ENCODE peak calls at places on chromosomes 13 and 19, in seven cellular contexts. W is thoracic aorta; H is esophagus squamous epithelium; I is CD4-positive, CD25-positive, alpha-beta regulatory T cell; Z is lung; N is hepatocyte; Q is neural progenitor cell. E is an unnamed sample.

GRCh38 chr13:113393572-113394503 is 29.9 kb upstream of the GRTP1 start:
- DNase-seq in N (peak; percentile 92), Z (peak; percentile 77), Q (peak; percentile 94), H (peak; percentile 21), W (no peak), I (peak; percentile 69), E (peak; percentile 88)

GRCh38 chr13:46372071-46372470 is 15.0 kb downstream of the RUBCNL start:
- DNase-seq in I (no peak), Z (no peak), Q (no peak), H (no peak), W (no peak), N (no peak), E (no peak)

GRCh38 chr19:1102407-1103106 is 1.2 kb upstream of the GPX4 start:
- DNase-seq in H (no peak), Z (peak; percentile 79), N (peak; percentile 89), I (no peak), Q (no peak), W (peak; percentile 64), E (no peak)

GRCh38 chr19:32324631-32325215 is 20.7 kb upstream of the ZNF507 start:
- DNase-seq in Q (no peak), H (no peak), N (no peak), W (no peak), I (no peak), Z (no peak), E (no peak)

GRCh38 chr13:91348906-91349435 is 1.5 kb downstream of the MIR17HG start:
- DNase-seq in N (peak; percentile 95), W (peak; percentile 84), H (peak; percentile 58), Q (peak; percentile 95), Z (peak; percentile 92), I (peak; percentile 81), E (peak; percentile 92)

GRCh38 chr19:53870485-53870844 is 2.8 kb downstream of the MYADM start:
- DNase-seq in Q (peak; percentile 63), W (no peak), I (no peak), N (peak; percentile 44), Z (no peak), H (no peak), E (no peak)

GRCh38 chr19:4267101-4267900 is 11.8 kb upstream of the SHD start:
- DNase-seq in H (no peak), Z (peak; percentile 41), N (peak; percentile 81), Q (peak; percentile 87), I (peak; percentile 43), W (no peak), E (peak; percentile 76)

GRCh38 chr13:35694031-35694430 is 217.5 kb upstream of the MAB21L1 start:
- DNase-seq in H (no peak), Z (no peak), W (no peak), Q (no peak), I (no peak), N (no peak), E (no peak)

GRCh38 chr19:572140-572890 is at the start of gene BSG:
- DNase-seq in N (peak; percentile 100), Q (peak; percentile 100), W (peak; percentile 90), H (peak; percentile 90), Z (peak; percentile 99), I (peak; percentile 98), E (peak; percentile 99)

GRCh38 chr13:61084983-61085382 is 330.7 kb downstream of the PCDH20 start:
- DNase-seq in Z (no peak), W (no peak), I (no peak), N (no peak), H (no peak), Q (no peak), E (peak; percentile 20)

GRCh38 chr13:30364876-30365275 is 57.4 kb upstream of the UBE2L5 start:
- DNase-seq in Z (no peak), Q (no peak), N (no peak), H (no peak), I (no peak), W (no peak), E (peak; percentile 92)

GRCh38 chr13:31214379-31214778 is 14.6 kb downstream of the B3GLCT start:
- DNase-seq in Q (no peak), W (no peak), N (no peak), I (no peak), Z (no peak), H (no peak), E (no peak)

GRCh38 chr13:78152415-78152814 is 233.8 kb upstream of the EDNRB start:
- DNase-seq in I (no peak), N (no peak), W (no peak), H (no peak), Z (no peak), Q (no peak), E (no peak)

GRCh38 chr19:644789-645188 is 5.1 kb downstream of the FGF22 start:
- DNase-seq in Z (no peak), Q (no peak), I (no peak), H (no peak), N (no peak), W (no peak), E (no peak)

GRCh38 chr19:45879055-45879454 is 6.9 kb downstream of the IRF2BP1 start:
- DNase-seq in I (no peak), N (no peak), Q (no peak), W (no peak), H (no peak), Z (no peak), E (no peak)

GRCh38 chr19:34145741-34146202 is 26.5 kb upstream of the LSM14A start:
- DNase-seq in I (peak; percentile 35), H (no peak), Q (peak; percentile 74), N (peak; percentile 67), W (no peak), Z (peak; percentile 49), E (peak; percentile 72)

GRCh38 chr19:33997690-33998089 is 174.6 kb upstream of the LSM14A start:
- DNase-seq in W (no peak), Z (no peak), I (no peak), Q (no peak), H (no peak), N (no peak), E (no peak)

GRCh38 chr19:34645551-34645950 is 31.4 kb downstream of the SCGB2B2 start:
- DNase-seq in H (no peak), W (no peak), Q (no peak), Z (no peak), I (no peak), N (no peak), E (no peak)

GRCh38 chr19:34241513-34242337 is 12.6 kb upstream of the GARRE1 start:
- DNase-seq in W (no peak), N (peak; percentile 78), Q (peak; percentile 78), Z (peak; percentile 68), H (no peak), I (no peak), E (no peak)

GRCh38 chr13:77584111-77584510 is 48.6 kb downstream of the SCEL start:
- DNase-seq in Q (no peak), W (no peak), N (no peak), H (no peak), Z (no peak), I (no peak), E (peak; percentile 94)

GRCh38 chr19:49534632-49535385 is 7.0 kb downstream of the RCN3 start:
- DNase-seq in N (no peak), H (no peak), I (no peak), Q (no peak), W (no peak), Z (no peak), E (no peak)

GRCh38 chr19:49538643-49539042 is 10.8 kb downstream of the RCN3 start:
- DNase-seq in I (no peak), Q (no peak), N (no peak), H (no peak), W (no peak), Z (no peak), E (no peak)

GRCh38 chr19:49539192-49539952 is 11.6 kb downstream of the RCN3 start:
- DNase-seq in W (no peak), H (no peak), Z (no peak), N (no peak), I (no peak), Q (no peak), E (no peak)

GRCh38 chr19:49533551-49534488 is 6.0 kb downstream of the RCN3 start:
- DNase-seq in W (no peak), Z (peak; percentile 71), I (peak; percentile 81), H (peak; percentile 28), Q (peak; percentile 84), N (peak; percentile 88), E (peak; percentile 81)

DNA sequence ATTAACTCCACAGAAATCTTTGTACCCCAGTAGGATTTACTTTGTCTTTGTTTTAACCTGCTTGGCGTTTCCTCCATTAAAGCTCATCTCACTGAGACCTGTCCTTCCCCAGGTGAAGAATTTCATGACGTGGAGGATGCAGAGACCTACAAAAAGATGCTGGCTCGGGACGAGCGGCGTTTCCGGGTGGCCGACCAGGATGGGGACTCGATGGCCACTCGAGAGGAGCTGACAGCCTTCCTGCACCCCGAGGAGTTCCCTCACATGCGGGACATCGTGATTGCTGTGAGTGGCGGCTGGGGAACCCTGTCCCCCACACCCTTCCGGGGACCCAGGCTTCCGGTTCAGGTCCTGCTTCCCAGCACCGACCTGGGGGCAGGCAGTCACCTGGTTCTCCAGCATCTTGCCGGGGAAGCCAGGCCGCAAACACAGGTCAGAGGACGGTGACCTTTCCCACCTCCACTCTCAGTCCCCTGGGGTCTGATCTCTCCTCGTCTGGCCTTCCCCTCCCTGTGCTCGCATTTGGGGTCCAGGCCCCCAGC is 9.2 kb downstream of the RCN3 start:
- DNase-seq in I (no peak), Q (no peak), W (no peak), N (no peak), H (no peak), Z (no peak), E (no peak)
- H3K4me1 ChIP-seq in I (peaks cover 21% of the 10 kb centered on the region), Q (peaks cover 4% of the 10 kb centered on the region), W (peaks cover 5% of the 10 kb centered on the region), N (peaks cover 10% of the 10 kb centered on the region), H (peaks cover 25% of the 10 kb centered on the region), Z (no peaks in the 10 kb centered on the region), E (peaks cover 13% of the 10 kb centered on the region)

GRCh38 chr13:53110181-53110580 is 81.6 kb downstream of the OLFM4 start:
- DNase-seq in H (no peak), Q (no peak), I (no peak), N (no peak), W (no peak), Z (no peak), E (no peak)
- H3K4me1 ChIP-seq in H (no peaks in the 10 kb centered on the region), Q (no peaks in the 10 kb centered on the region), I (no peaks in the 10 kb centered on the region), N (no peaks in the 10 kb centered on the region), W (no peaks in the 10 kb centered on the region), Z (no peaks in the 10 kb centered on the region), E (no peaks in the 10 kb centered on the region)

GRCh38 chr19:44749994-44750393 is 1.5 kb downstream of the BCL3 start:
- DNase-seq in W (no peak), Z (no peak), H (no peak), I (no peak), N (no peak), Q (no peak), E (no peak)
- H3K4me1 ChIP-seq in W (peaks cover 46% of the 10 kb centered on the region), Z (peaks cover 13% of the 10 kb centered on the region), H (peaks cover 95% of the 10 kb centered on the region), I (peaks cover 72% of the 10 kb centered on the region), N (peaks cover 38% of the 10 kb centered on the region), Q (peaks cover 10% of the 10 kb centered on the region), E (peaks cover 40% of the 10 kb centered on the region)

DNA sequence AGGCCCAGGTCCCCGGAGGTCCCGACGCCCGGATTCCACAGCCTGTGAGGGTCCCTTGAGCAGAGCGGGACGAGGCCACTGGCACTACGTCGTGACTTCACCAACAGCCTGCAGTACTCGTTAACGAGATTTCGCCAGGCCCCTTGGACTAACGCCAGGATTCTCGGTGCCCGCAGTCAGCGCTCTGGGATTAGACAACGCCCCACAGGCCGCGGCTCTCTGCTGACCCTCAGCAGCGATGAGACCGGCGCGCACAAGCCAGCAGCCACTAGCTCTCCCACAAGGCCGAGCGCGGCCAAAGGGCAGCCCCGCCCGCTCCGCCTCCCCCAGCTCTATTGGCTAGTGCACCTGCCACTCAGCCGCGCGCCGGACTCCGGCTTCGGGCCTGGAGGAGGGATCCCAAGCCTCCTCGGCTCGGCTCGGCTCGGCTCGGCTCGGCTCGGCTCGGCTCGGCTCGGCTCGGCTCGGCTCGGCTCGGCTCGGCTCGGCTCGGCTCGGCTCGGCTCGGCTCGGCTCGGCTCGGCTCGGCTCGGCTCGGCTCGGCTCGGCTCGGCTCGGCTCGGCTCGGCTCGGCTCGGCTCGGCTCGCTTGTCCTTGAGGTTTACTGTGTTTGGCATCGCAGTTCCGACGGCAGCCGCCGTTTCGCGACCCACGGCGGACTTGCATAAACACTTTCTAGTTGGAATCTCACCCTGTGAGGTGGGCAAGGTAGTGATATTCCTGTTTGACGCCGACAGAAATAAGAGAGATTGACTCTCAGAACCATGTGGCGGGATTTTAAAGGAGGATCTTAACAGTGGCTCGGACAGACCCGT is 231.7 kb upstream of the SERP2 start:
- DNase-seq in W (peak; percentile 91), Z (peak; percentile 99), H (peak; percentile 86), Q (peak; percentile 98), N (peak; percentile 99), I (peak; percentile 88), E (peak; percentile 89)
- H3K4me1 ChIP-seq in W (no peaks in the 10 kb centered on the region), Z (no peaks in the 10 kb centered on the region), H (peaks cover 16% of the 10 kb centered on the region), Q (peaks cover 21% of the 10 kb centered on the region), N (peaks cover 14% of the 10 kb centered on the region), I (peaks cover 18% of the 10 kb centered on the region), E (peaks cover 9% of the 10 kb centered on the region)